ENCODE peak calls at places on chromosomes 13 and 19, in six cellular contexts. X is PC-3, U is A549, J is Right ventricle myocardium superior, L is aorta, W is WTC11. Z is an unnamed sample.
A peak's percentile ranks its signal among the peaks of the same experiment; 100 is the strongest.

GRCh38 chr13:80086304-80086721 is 254.6 kb downstream of the SPRY2 start:
- ATAC-seq in J (no peak), X (peak; percentile 92), L (no peak), W (no peak), U (peak; percentile 90), Z (no peak)

GRCh38 chr19:46725036-46725820 is 8.3 kb upstream of the PRKD2 start:
- ATAC-seq in W (no peak), J (no peak), U (no peak), L (no peak), X (no peak), Z (no peak)

GRCh38 chr19:50008532-50008931 is 16.6 kb downstream of the VRK3 start:
- ATAC-seq in L (no peak), J (no peak), X (no peak), W (peak; percentile 95), U (no peak), Z (no peak)

GRCh38 chr19:33241530-33242101 is 16.0 kb upstream of the SLC7A10 start:
- ATAC-seq in L (peak; percentile 60), X (peak; percentile 55), J (peak; percentile 66), U (peak; percentile 22), W (peak; percentile 69), Z (peak; percentile 29)

GRCh38 chr13:35923347-35923746 is 207.8 kb downstream of the DCLK1 start:
- ATAC-seq in W (no peak), L (no peak), U (peak; percentile 73), X (peak; percentile 96), J (peak; percentile 59), Z (no peak)

GRCh38 chr19:35644987-35645679 is 3.0 kb upstream of the COX6B1 start:
- ATAC-seq in J (peak; percentile 61), U (peak; percentile 22), W (peak; percentile 31), X (peak; percentile 23), L (peak; percentile 73), Z (peak; percentile 46)

GRCh38 chr13:25276748-25277147 is 10.5 kb downstream of the MTMR6 start:
- ATAC-seq in X (peak; percentile 95), J (no peak), L (no peak), W (no peak), U (no peak), Z (no peak)

GRCh38 chr19:49570997-49571676 is 9.2 kb downstream of the NOSIP start:
- ATAC-seq in X (peak; percentile 76), U (peak; percentile 72), L (no peak), J (peak; percentile 85), W (peak; percentile 73), Z (no peak)

GRCh38 chr19:54164369-54165068 is 5.0 kb upstream of the LENG1 start:
- ATAC-seq in U (peak; percentile 20), L (no peak), J (no peak), X (peak; percentile 49), W (peak; percentile 66), Z (no peak)

GRCh38 chr13:28031220-28031903 is 42.9 kb upstream of the URAD start:
- ATAC-seq in W (no peak), L (no peak), J (peak; percentile 43), U (no peak), X (no peak), Z (no peak)

GRCh38 chr13:20585371-20585770 is 18.4 kb downstream of the IFT88 start:
- ATAC-seq in L (no peak), J (no peak), X (no peak), W (no peak), U (no peak), Z (no peak)

GRCh38 chr13:34749046-34749445 is 193.0 kb upstream of the NBEA start:
- ATAC-seq in L (no peak), J (no peak), U (no peak), W (peak; percentile 18), X (no peak), Z (no peak)

GRCh38 chr13:42715909-42716308 is 65.5 kb upstream of the FAM216B start:
- ATAC-seq in J (peak; percentile 86), X (no peak), U (no peak), L (no peak), W (no peak), Z (no peak)

GRCh38 chr13:18953139-18953930 is 228.3 kb downstream of the TUBA3C start:
- ATAC-seq in L (no peak), X (no peak), J (no peak), U (no peak), W (no peak), Z (no peak)

GRCh38 chr19:39369200-39369599 is 21.7 kb downstream of the PAF1 start:
- ATAC-seq in L (no peak), J (no peak), U (no peak), X (no peak), W (no peak), Z (no peak)

GRCh38 chr19:38842439-38843174 is 7.2 kb downstream of the HNRNPL start:
- ATAC-seq in X (no peak), U (no peak), J (no peak), L (no peak), W (no peak), Z (no peak)

GRCh38 chr13:45015300-45015699 is 26.0 kb downstream of the GPALPP1 start:
- ATAC-seq in W (no peak), L (no peak), X (no peak), J (no peak), U (no peak), Z (no peak)

GRCh38 chr19:44576843-44577565 is 36.4 kb upstream of the IGSF23 start:
- ATAC-seq in L (no peak), U (peak; percentile 91), X (peak; percentile 87), W (peak; percentile 94), J (peak; percentile 64), Z (no peak)

GRCh38 chr19:17915940-17916593 is 16.7 kb upstream of the CCDC124 start:
- ATAC-seq in W (no peak), X (peak; percentile 98), U (no peak), J (no peak), L (no peak), Z (no peak)

GRCh38 chr19:45171211-45171623 is 6.8 kb downstream of the TRAPPC6A start:
- ATAC-seq in W (no peak), L (peak; percentile 21), J (no peak), X (no peak), U (no peak), Z (peak; percentile 47)

GRCh38 chr19:10796653-10797052 is 39.4 kb downstream of the TMED1 start:
- ATAC-seq in L (no peak), X (no peak), J (no peak), W (peak; percentile 28), U (no peak), Z (no peak)

GRCh38 chr13:73835138-73835721 is 299.0 kb downstream of the KLF12 start:
- ATAC-seq in U (peak; percentile 73), J (peak; percentile 74), X (peak; percentile 27), L (peak; percentile 62), W (peak; percentile 65), Z (no peak)

GRCh38 chr19:33429891-33430673 is 56.6 kb downstream of the CEBPG start:
- ATAC-seq in X (no peak), W (no peak), L (no peak), U (no peak), J (no peak), Z (no peak)

GRCh38 chr19:12162513-12162881 is 399 bp upstream of the ZNF136 start:
- ATAC-seq in W (no peak), X (no peak), L (no peak), J (no peak), U (no peak), Z (no peak)

GRCh38 chr13:59823495-59823894 is 340.2 kb downstream of the DIAPH3 start:
- ATAC-seq in W (no peak), U (no peak), L (no peak), J (no peak), X (peak; percentile 73), Z (no peak)